ENCODE peak calls at places on chromosomes 3 and 15, in six cellular contexts. F is pancreas, A is heart left ventricle, O is AG20443, V is RPMI8226, M is NCI-H1105. C is an unnamed sample.

GRCh38 chr3:184345678-184346144 is 8.3 kb downstream of the FAM131A start:
- DNase-seq in F (peak; percentile 59), A (peak; percentile 61), O (peak; percentile 90), V (peak; percentile 85), M (peak; percentile 12), C (peak; percentile 64)

GRCh38 chr3:150303776-150304175 is 104.3 kb upstream of the TSC22D2 start:
- DNase-seq in F (no peak), A (no peak), O (no peak), V (peak; percentile 56), M (no peak), C (no peak)

GRCh38 chr3:170585937-170586310 is at the start of gene SLC7A14:
- DNase-seq in F (no peak), A (peak; percentile 7), O (peak; percentile 16), V (no peak), M (peak; percentile 49), C (no peak)

GRCh38 chr3:171142985-171143384 is 116.5 kb upstream of the SLC2A2 start:
- DNase-seq in F (peak; percentile 53), A (no peak), O (peak; percentile 71), V (no peak), M (peak; percentile 23), C (peak; percentile 86)

GRCh38 chr3:97815149-97815917 is 6.5 kb upstream of the CRYBG3 start:
- DNase-seq in F (no peak), A (no peak), O (no peak), V (peak; percentile 33), M (no peak), C (no peak)

GRCh38 chr3:50268703-50269451 is at the start of gene SEMA3B:
- DNase-seq in F (peak; percentile 94), A (peak; percentile 68), O (peak; percentile 58), V (no peak), M (no peak), C (peak; percentile 84)

GRCh38 chr15:83474578-83474977 is 27.4 kb downstream of the SH3GL3 start:
- DNase-seq in F (no peak), A (no peak), O (no peak), V (no peak), M (no peak), C (no peak)

GRCh38 chr3:157121522-157121921 is 38.4 kb downstream of the CCNL1 start:
- DNase-seq in F (no peak), A (no peak), O (no peak), V (no peak), M (no peak), C (no peak)

GRCh38 chr15:73845507-73845906 is 27.9 kb upstream of the TBC1D21 start:
- DNase-seq in F (no peak), A (no peak), O (no peak), V (no peak), M (no peak), C (no peak)

GRCh38 chr3:55143928-55144671 is 216.2 kb upstream of the LRTM1 start:
- DNase-seq in F (no peak), A (no peak), O (peak; percentile 78), V (no peak), M (no peak), C (no peak)

GRCh38 chr3:41118461-41119385 is 80.6 kb upstream of the CTNNB1 start:
- DNase-seq in F (no peak), A (no peak), O (no peak), V (no peak), M (no peak), C (no peak)

GRCh38 chr3:197749315-197749600 is 425 bp upstream of the FYTTD1 start:
- DNase-seq in F (peak; percentile 70), A (peak; percentile 37), O (peak; percentile 49), V (peak; percentile 80), M (peak; percentile 86), C (peak; percentile 63)

GRCh38 chr3:10437272-10437994 is 68.0 kb downstream of the ATP2B2 start:
- DNase-seq in F (no peak), A (no peak), O (peak; percentile 50), V (no peak), M (no peak), C (peak; percentile 38)

GRCh38 chr15:71237456-71238188 is 122.4 kb downstream of the THSD4 start:
- DNase-seq in F (no peak), A (peak; percentile 77), O (peak; percentile 93), V (no peak), M (peak; percentile 79), C (peak; percentile 96)